ENCODE peak calls at places on chromosomes 13 and 19, in nine cellular contexts. E is PC-3, L is aorta, G is psoas muscle, V is Peyer's patch, T is right cardiac atrium, R is esophagus squamous epithelium, A is lung, N is heart right ventricle. J is an unnamed sample.

GRCh38 chr19:39676004-39676403 is 20.3 kb downstream of the LGALS16 start:
- DNase-seq in E (peak; percentile 32), V (no peak), N (no peak), L (no peak), G (no peak), A (no peak), T (no peak), R (no peak), J (no peak)

GRCh38 chr13:67096418-67096817 is 133.7 kb downstream of the PCDH9 start:
- DNase-seq in G (no peak), V (no peak), L (no peak), N (no peak), A (no peak), R (no peak), T (no peak), E (no peak), J (no peak)

GRCh38 chr13:50587122-50587521 is 256.4 kb downstream of the DLEU7 start:
- DNase-seq in T (no peak), E (no peak), V (no peak), G (no peak), R (no peak), N (no peak), A (no peak), L (no peak), J (no peak)

GRCh38 chr19:6481541-6482342 is at the start of gene DENND1C:
- DNase-seq in G (peak; percentile 36), T (peak; percentile 45), R (peak; percentile 23), N (peak; percentile 31), E (peak; percentile 35), V (peak; percentile 91), L (no peak), A (no peak), J (peak; percentile 64)

GRCh38 chr19:38838208-38838985 is 6.8 kb upstream of the ECH1 start:
- DNase-seq in L (no peak), V (peak; percentile 66), T (peak; percentile 2), N (no peak), A (no peak), G (no peak), R (no peak), E (peak; percentile 94), J (no peak)

GRCh38 chr19:24074720-24075119 is 12.3 kb upstream of the ZNF254 start:
- DNase-seq in R (no peak), G (no peak), T (no peak), N (no peak), E (peak; percentile 81), L (no peak), A (no peak), V (no peak), J (no peak)

GRCh38 chr13:23381877-23382276 is 51.6 kb downstream of the SACS start:
- DNase-seq in V (no peak), R (no peak), G (no peak), T (no peak), L (no peak), A (no peak), N (no peak), E (no peak), J (no peak)

GRCh38 chr19:50418186-50419021 is at the start of gene SPIB:
- DNase-seq in T (no peak), R (no peak), V (peak; percentile 74), A (no peak), E (no peak), G (no peak), N (no peak), L (no peak), J (no peak)

GRCh38 chr19:15320118-15320517 is 12.2 kb downstream of the BRD4 start:
- DNase-seq in V (no peak), N (no peak), G (no peak), L (no peak), A (no peak), E (no peak), R (no peak), T (no peak), J (no peak)

GRCh38 chr13:113968463-113969310 is 5.2 kb downstream of the C13orf46 start:
- DNase-seq in R (no peak), A (no peak), L (peak; percentile 37), V (no peak), E (no peak), T (peak; percentile 3), N (no peak), G (peak; percentile 2), J (no peak)

GRCh38 chr13:32042567-32042966 is 11.0 kb downstream of the FRY start:
- DNase-seq in G (no peak), E (no peak), R (no peak), L (no peak), T (no peak), A (no peak), N (no peak), V (no peak), J (no peak)

GRCh38 chr19:55809381-55810058 is 22.3 kb downstream of the NLRP11 start:
- DNase-seq in T (peak; percentile 53), V (peak; percentile 83), N (peak; percentile 10), L (no peak), A (peak; percentile 38), E (peak; percentile 80), G (peak; percentile 27), R (peak; percentile 21), J (no peak)

GRCh38 chr19:52527134-52527953 is at the start of gene ZNF808:
- DNase-seq in G (peak; percentile 98), E (peak; percentile 93), L (peak; percentile 99), R (peak; percentile 89), T (peak; percentile 97), N (peak; percentile 99), V (peak; percentile 99), A (peak; percentile 98), J (peak; percentile 91)

GRCh38 chr13:80101040-80101439 is 239.9 kb downstream of the SPRY2 start:
- DNase-seq in R (no peak), L (no peak), N (no peak), T (no peak), V (no peak), A (no peak), G (no peak), E (no peak), J (no peak)

GRCh38 chr19:41310031-41310831 is at the start of gene CCDC97:
- DNase-seq in V (peak; percentile 94), A (peak; percentile 88), N (peak; percentile 89), T (peak; percentile 88), E (peak; percentile 78), G (peak; percentile 86), L (peak; percentile 96), R (no peak), J (peak; percentile 89)

GRCh38 chr19:41309225-41310030 is 544 bp upstream of the CCDC97 start:
- DNase-seq in R (no peak), L (peak; percentile 71), A (no peak), E (peak; percentile 12), V (no peak), N (no peak), G (no peak), T (no peak), J (no peak)

GRCh38 chr19:41311072-41311471 is 1.1 kb downstream of the CCDC97 start:
- DNase-seq in T (no peak), E (no peak), A (no peak), R (no peak), V (no peak), G (no peak), L (peak; percentile 53), N (no peak), J (no peak)

GRCh38 chr19:41308450-41309224 is 1.3 kb upstream of the CCDC97 start:
- DNase-seq in E (peak; percentile 94), R (peak; percentile 47), G (peak; percentile 93), L (peak; percentile 98), V (peak; percentile 98), N (peak; percentile 94), A (peak; percentile 94), T (peak; percentile 91), J (peak; percentile 87)

GRCh38 chr19:41311613-41312012 is 1.6 kb downstream of the CCDC97 start:
- DNase-seq in V (no peak), L (peak; percentile 32), A (no peak), G (no peak), N (no peak), R (no peak), T (no peak), E (no peak), J (no peak)
- H3K27me3 ChIP-seq in V (no peaks in the 10 kb centered on the region), L (no peaks in the 10 kb centered on the region), A (no peaks in the 10 kb centered on the region), G (no peaks in the 10 kb centered on the region), N (no peaks in the 10 kb centered on the region), R (no peaks in the 10 kb centered on the region), T (no peaks in the 10 kb centered on the region), E (no peaks in the 10 kb centered on the region), J (no peaks in the 10 kb centered on the region)

GRCh38 chr19:41771410-41771809 is 16.1 kb downstream of the CEACAM6 start:
- DNase-seq in N (no peak), A (no peak), L (no peak), R (no peak), T (no peak), G (no peak), E (no peak), V (no peak), J (no peak)

GRCh38 chr19:41769608-41770007 is 14.3 kb downstream of the CEACAM6 start:
- DNase-seq in N (no peak), T (no peak), E (no peak), L (no peak), G (no peak), R (no peak), V (no peak), A (no peak), J (no peak)

GRCh38 chr19:41776700-41777099 is 19.7 kb upstream of the CEACAM3 start:
- DNase-seq in A (no peak), L (no peak), N (no peak), G (no peak), T (no peak), V (no peak), R (no peak), E (peak; percentile 76), J (no peak)

DNA sequence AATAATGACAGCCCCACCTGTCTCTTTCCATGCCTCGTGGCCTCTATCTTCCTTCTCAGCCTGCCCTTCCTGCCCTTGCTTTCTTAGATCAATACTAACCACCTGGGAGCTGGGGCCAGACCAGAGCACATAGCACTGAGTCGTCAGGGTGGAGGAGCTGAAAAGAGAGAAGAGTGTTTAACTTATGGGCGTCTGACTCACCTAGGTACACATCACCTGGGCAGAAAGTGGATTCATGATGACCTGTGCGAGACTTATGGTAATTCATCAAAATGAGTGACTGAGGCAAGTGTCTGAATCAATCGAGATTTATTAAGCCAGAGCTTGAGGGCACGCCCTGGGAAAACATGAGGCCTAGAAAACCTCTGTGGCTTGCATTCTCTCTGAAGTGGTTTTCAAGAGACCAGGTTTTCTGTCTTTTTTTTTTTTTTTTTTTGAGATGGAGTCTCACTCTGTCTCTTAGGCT is 19.2 kb downstream of the CEACAM6 start:
- DNase-seq in V (peak; percentile 88), N (no peak), E (peak; percentile 96), G (no peak), T (no peak), R (no peak), A (peak; percentile 73), L (no peak), J (peak; percentile 72)
- H3K27me3 ChIP-seq in V (no peaks in the 10 kb centered on the region), N (peaks cover 55% of the 10 kb centered on the region), E (no peaks in the 10 kb centered on the region), G (no peaks in the 10 kb centered on the region), T (no peaks in the 10 kb centered on the region), R (no peaks in the 10 kb centered on the region), A (no peaks in the 10 kb centered on the region), L (no peaks in the 10 kb centered on the region), J (peaks cover 18% of the 10 kb centered on the region)

GRCh38 chr13:30908416-30908980 is 2.4 kb downstream of the MEDAG start:
- DNase-seq in G (no peak), V (no peak), N (peak; percentile 24), A (no peak), L (no peak), R (no peak), E (no peak), T (peak; percentile 60), J (no peak)
- H3K27me3 ChIP-seq in G (peaks cover 39% of the 10 kb centered on the region), V (no peaks in the 10 kb centered on the region), N (peaks cover 34% of the 10 kb centered on the region), A (no peaks in the 10 kb centered on the region), L (no peaks in the 10 kb centered on the region), R (no peaks in the 10 kb centered on the region), E (peaks cover 50% of the 10 kb centered on the region), T (no peaks in the 10 kb centered on the region), J (peaks cover 9% of the 10 kb centered on the region)

GRCh38 chr13:66087149-66087780 is 1142.9 kb downstream of the PCDH9 start:
- DNase-seq in E (no peak), R (no peak), T (no peak), A (no peak), G (no peak), L (no peak), V (no peak), N (no peak), J (no peak)
- H3K27me3 ChIP-seq in E (no peaks in the 10 kb centered on the region), R (no peaks in the 10 kb centered on the region), T (no peaks in the 10 kb centered on the region), A (no peaks in the 10 kb centered on the region), G (no peaks in the 10 kb centered on the region), L (no peaks in the 10 kb centered on the region), V (no peaks in the 10 kb centered on the region), N (no peaks in the 10 kb centered on the region), J (no peaks in the 10 kb centered on the region)